ENCODE peak calls at places on chromosomes 3 and 15, in six cellular contexts. B is IMR-90, H is H9, M is neuronal stem cell, R is mesendoderm, G is H1. Z is an unnamed sample.

GRCh38 chr3:14784087-14784596 is 34.6 kb upstream of the FGD5 start:
- DNase-seq in B (no peak), H (peak), M (no peak), R (no peak), G (no peak), Z (no peak)

GRCh38 chr3:173401369-173401768 is 3.8 kb downstream of the NLGN1 start:
- DNase-seq in B (no peak), H (no peak), M (no peak), R (no peak), G (no peak), Z (no peak)

GRCh38 chr3:186342197-186342596 is 19.8 kb downstream of the DGKG start:
- DNase-seq in B (no peak), H (no peak), M (no peak), R (no peak), G (no peak), Z (peak)

GRCh38 chr3:71753716-71754609 is at the start of gene GPR27:
- DNase-seq in B (peak), H (peak), M (no peak), R (peak), G (peak), Z (peak)

GRCh38 chr3:13706451-13706850 is 157.5 kb downstream of the FBLN2 start:
- DNase-seq in B (no peak), H (no peak), M (no peak), R (no peak), G (peak), Z (no peak)

GRCh38 chr15:57263520-57263919 is 112.8 kb upstream of the CGNL1 start:
- DNase-seq in B (no peak), H (no peak), M (no peak), R (no peak), G (no peak), Z (no peak)

GRCh38 chr3:186097663-186098451 is 11.0 kb downstream of the ETV5 start:
- DNase-seq in B (peak), H (peak), M (peak), R (peak), G (peak), Z (peak)

GRCh38 chr3:141412936-141413354 is 44.6 kb downstream of the ZBTB38 start:
- DNase-seq in B (peak), H (no peak), M (no peak), R (no peak), G (no peak), Z (peak)

GRCh38 chr3:107294117-107294516 is 83.1 kb upstream of the CCDC54 start:
- DNase-seq in B (no peak), H (no peak), M (no peak), R (no peak), G (no peak), Z (no peak)

GRCh38 chr3:44326035-44326434 is 12.5 kb upstream of the TCAIM start:
- DNase-seq in B (peak), H (no peak), M (no peak), R (no peak), G (no peak), Z (peak)

GRCh38 chr3:136632625-136633081 is 119.5 kb downstream of the STAG1 start:
- DNase-seq in B (peak), H (no peak), M (no peak), R (no peak), G (no peak), Z (no peak)

GRCh38 chr3:177318559-177318958 is 121.3 kb upstream of the TBL1XR1 start:
- DNase-seq in B (no peak), H (no peak), M (no peak), R (no peak), G (no peak), Z (no peak)

GRCh38 chr3:47867451-47868017 is 64.6 kb downstream of the DHX30 start:
- DNase-seq in B (no peak), H (no peak), M (no peak), R (no peak), G (no peak), Z (no peak)

GRCh38 chr3:64321747-64322146 is 96.5 kb upstream of the PRICKLE2 start:
- DNase-seq in B (peak), H (peak), M (no peak), R (peak), G (no peak), Z (peak)

GRCh38 chr3:18111702-18112311 is 313.3 kb downstream of the SATB1 start:
- DNase-seq in B (peak), H (no peak), M (no peak), R (no peak), G (no peak), Z (no peak)

GRCh38 chr3:183692436-183692835 is 5.2 kb upstream of the YEATS2 start:
- DNase-seq in B (no peak), H (no peak), M (no peak), R (peak), G (no peak), Z (no peak)

GRCh38 chr3:11120091-11120845 is 34.0 kb upstream of the HRH1 start:
- DNase-seq in B (no peak), H (no peak), M (no peak), R (peak), G (no peak), Z (no peak)

GRCh38 chr3:122700193-122700592 is 19.6 kb downstream of the PARP14 start:
- DNase-seq in B (no peak), H (no peak), M (no peak), R (no peak), G (no peak), Z (no peak)

GRCh38 chr15:80489030-80489594 is 84.9 kb downstream of the ARNT2 start:
- DNase-seq in B (peak), H (no peak), M (no peak), R (no peak), G (no peak), Z (peak)

GRCh38 chr3:177875786-177876476 is 660.3 kb upstream of the KCNMB2 start:
- DNase-seq in B (no peak), H (no peak), M (no peak), R (peak), G (no peak), Z (peak)

GRCh38 chr15:98177950-98178848 is 217.7 kb downstream of the ARRDC4 start:
- DNase-seq in B (peak), H (peak), M (peak), R (peak), G (peak), Z (peak)

GRCh38 chr15:25372298-25372697 is 66.5 kb downstream of the UBE3A start:
- DNase-seq in B (peak), H (no peak), M (no peak), R (no peak), G (no peak), Z (peak)

GRCh38 chr15:41465822-41466421 is 27.8 kb upstream of the ITPKA start:
- DNase-seq in B (peak), H (no peak), M (no peak), R (peak), G (no peak), Z (peak)

GRCh38 chr3:46280105-46280797 is 38.0 kb downstream of the CCR3 start:
- DNase-seq in B (peak), H (no peak), M (no peak), R (no peak), G (no peak), Z (peak)

GRCh38 chr3:173411288-173412064 is 13.9 kb downstream of the NLGN1 start:
- DNase-seq in B (peak), H (no peak), M (no peak), R (peak), G (no peak), Z (peak)

GRCh38 chr3:194098036-194098871 is 37.7 kb upstream of the HES1 start:
- DNase-seq in B (no peak), H (no peak), M (no peak), R (no peak), G (no peak), Z (no peak)

GRCh38 chr3:144821583-144821982 is 850.0 kb downstream of the DIPK2A start:
- DNase-seq in B (peak), H (no peak), M (no peak), R (no peak), G (no peak), Z (no peak)

GRCh38 chr15:39631357-39631756 is 50.5 kb downstream of the THBS1 start:
- DNase-seq in B (peak), H (no peak), M (no peak), R (peak), G (no peak), Z (no peak)

GRCh38 chr15:83283813-83284562 is 476 bp downstream of the BNC1 start:
- DNase-seq in B (no peak), H (peak), M (no peak), R (peak), G (peak), Z (peak)

GRCh38 chr3:172646439-172647015 is 64.3 kb downstream of the NCEH1 start:
- DNase-seq in B (peak), H (no peak), M (no peak), R (no peak), G (no peak), Z (no peak)

GRCh38 chr3:23601020-23601822 is 204.5 kb upstream of the UBE2E1 start:
- DNase-seq in B (peak), H (no peak), M (no peak), R (no peak), G (no peak), Z (peak)

GRCh38 chr15:63879211-63879610 is 45.5 kb upstream of the HERC1 start:
- DNase-seq in B (no peak), H (no peak), M (peak), R (peak), G (no peak), Z (no peak)

GRCh38 chr15:98076021-98076816 is 115.7 kb downstream of the ARRDC4 start:
- DNase-seq in B (no peak), H (no peak), M (no peak), R (peak), G (no peak), Z (peak)

GRCh38 chr3:73216310-73216709 is 154.9 kb downstream of the EBLN2 start:
- DNase-seq in B (no peak), H (no peak), M (no peak), R (no peak), G (no peak), Z (no peak)

GRCh38 chr3:139288266-139288821 is 55.5 kb upstream of the MRPS22 start:
- DNase-seq in B (no peak), H (no peak), M (no peak), R (no peak), G (no peak), Z (no peak)

GRCh38 chr15:48297668-48298067 is 33.6 kb upstream of the DUT start:
- DNase-seq in B (no peak), H (no peak), M (no peak), R (peak), G (no peak), Z (no peak)

GRCh38 chr3:189896533-189896932 is 224.2 kb downstream of the P3H2 start:
- DNase-seq in B (no peak), H (no peak), M (no peak), R (no peak), G (no peak), Z (no peak)

GRCh38 chr15:48861813-48862431 is 16.0 kb upstream of the EID1 start:
- DNase-seq in B (peak), H (no peak), M (peak), R (peak), G (no peak), Z (peak)

GRCh38 chr3:141093397-141093796 is 42.2 kb downstream of the SPSB4 start:
- DNase-seq in B (no peak), H (no peak), M (no peak), R (no peak), G (no peak), Z (no peak)

GRCh38 chr3:83093222-83093572 is 1331.8 kb upstream of the GBE1 start:
- DNase-seq in B (no peak), H (no peak), M (no peak), R (no peak), G (no peak), Z (no peak)

GRCh38 chr3:83092521-83093221 is 1331.2 kb upstream of the GBE1 start:
- DNase-seq in B (no peak), H (no peak), M (no peak), R (no peak), G (no peak), Z (no peak)
- H2BK15ac ChIP-seq in B (no peak), H (no peak), M (no peak), R (no peak), G (no peak), Z (no peak)

GRCh38 chr3:174873832-174874231 is 14.7 kb downstream of the NAALADL2 start:
- DNase-seq in B (no peak), H (no peak), M (no peak), R (no peak), G (no peak), Z (no peak)
- H2BK15ac ChIP-seq in B (no peak), H (no peak), M (no peak), R (no peak), G (no peak), Z (no peak)

GRCh38 chr3:4984511-4984864 is 5.3 kb downstream of the BHLHE40 start:
- DNase-seq in B (peak), H (no peak), M (no peak), R (no peak), G (no peak), Z (peak)

GRCh38 chr3:4986611-4987373 is 7.6 kb downstream of the BHLHE40 start:
- DNase-seq in B (peak), H (peak), M (peak), R (peak), G (peak), Z (peak)

GRCh38 chr3:4985330-4986174 is 6.3 kb downstream of the BHLHE40 start:
- DNase-seq in B (peak), H (peak), M (no peak), R (peak), G (no peak), Z (peak)

GRCh38 chr3:4987374-4988296 is 8.4 kb downstream of the BHLHE40 start:
- DNase-seq in B (no peak), H (no peak), M (no peak), R (peak), G (no peak), Z (no peak)

DNA sequence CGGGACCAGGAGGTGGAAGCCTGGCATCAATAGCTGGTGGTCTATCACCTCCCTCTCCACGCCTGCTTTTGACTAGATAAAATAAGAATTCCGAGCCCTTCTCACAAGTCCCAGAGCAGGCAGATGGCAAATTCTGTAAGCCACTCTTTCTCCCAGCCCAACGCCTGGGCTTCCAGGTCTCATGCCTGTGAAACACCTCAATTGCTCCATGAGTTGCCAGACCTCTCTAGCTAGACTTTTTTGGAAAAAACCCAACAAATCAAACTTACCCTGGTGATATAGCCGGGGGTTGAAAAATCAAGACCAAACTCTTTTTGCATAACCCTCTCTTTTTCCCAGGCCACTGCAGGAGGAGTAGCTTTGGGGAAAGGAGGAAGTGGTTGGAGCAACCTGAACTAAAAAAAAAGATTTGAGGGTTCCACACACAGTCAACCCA is 7.0 kb downstream of the BHLHE40 start:
- DNase-seq in B (peak), H (no peak), M (no peak), R (no peak), G (no peak), Z (no peak)
- H2BK15ac ChIP-seq in B (peak), H (no peak), M (no peak), R (no peak), G (no peak), Z (no peak)

DNA sequence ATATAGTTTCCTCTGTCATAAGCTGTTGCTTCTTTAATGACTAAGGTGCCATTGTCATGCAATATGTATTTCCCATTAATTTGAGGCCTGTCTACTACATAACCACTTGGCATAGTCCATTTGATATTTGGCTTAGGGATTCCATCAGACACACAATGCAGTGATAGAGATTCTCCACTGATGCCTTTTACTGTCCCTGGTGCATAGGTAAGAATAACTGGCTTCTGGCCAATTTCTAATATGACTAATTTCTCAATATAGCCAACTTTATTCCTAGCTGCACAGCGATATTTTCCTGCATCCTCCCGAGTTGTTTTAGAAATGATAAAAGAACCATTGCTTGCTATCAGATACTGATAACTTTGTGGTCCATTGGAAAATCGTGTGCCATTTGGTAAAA is 23.8 kb downstream of the IGSF10 start:
- DNase-seq in B (no peak), H (no peak), M (no peak), R (no peak), G (no peak), Z (no peak)
- H2BK15ac ChIP-seq in B (no peak), H (no peak), M (no peak), R (no peak), G (no peak), Z (no peak)

GRCh38 chr3:4335840-4336579 is 32.8 kb downstream of the SETMAR start:
- DNase-seq in B (no peak), H (no peak), M (no peak), R (no peak), G (no peak), Z (no peak)
- H2BK15ac ChIP-seq in B (no peak), H (no peak), M (no peak), R (no peak), G (no peak), Z (no peak)

DNA sequence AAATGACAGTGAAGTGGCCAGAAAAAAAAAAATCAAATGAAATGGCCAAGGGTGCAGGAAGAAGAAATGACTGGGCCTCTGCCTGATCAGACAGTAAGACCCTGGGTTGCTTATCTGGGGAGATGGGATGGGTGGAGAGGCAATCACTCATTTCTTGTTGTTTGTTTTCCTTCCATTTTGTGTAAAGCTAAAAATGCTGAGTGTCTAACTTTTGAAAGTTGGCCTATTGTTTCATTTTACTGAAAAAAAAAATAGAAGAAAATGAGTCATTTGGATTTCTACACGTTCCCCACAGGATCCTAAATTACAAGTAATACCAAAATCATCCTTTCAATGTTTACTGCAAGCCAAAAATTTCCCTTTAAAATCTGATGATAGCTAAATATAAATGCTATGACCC is 30.5 kb downstream of the PTX3 start:
- DNase-seq in B (peak), H (no peak), M (no peak), R (no peak), G (no peak), Z (no peak)
- H2BK15ac ChIP-seq in B (peak), H (no peak), M (no peak), R (no peak), G (no peak), Z (no peak)

DNA sequence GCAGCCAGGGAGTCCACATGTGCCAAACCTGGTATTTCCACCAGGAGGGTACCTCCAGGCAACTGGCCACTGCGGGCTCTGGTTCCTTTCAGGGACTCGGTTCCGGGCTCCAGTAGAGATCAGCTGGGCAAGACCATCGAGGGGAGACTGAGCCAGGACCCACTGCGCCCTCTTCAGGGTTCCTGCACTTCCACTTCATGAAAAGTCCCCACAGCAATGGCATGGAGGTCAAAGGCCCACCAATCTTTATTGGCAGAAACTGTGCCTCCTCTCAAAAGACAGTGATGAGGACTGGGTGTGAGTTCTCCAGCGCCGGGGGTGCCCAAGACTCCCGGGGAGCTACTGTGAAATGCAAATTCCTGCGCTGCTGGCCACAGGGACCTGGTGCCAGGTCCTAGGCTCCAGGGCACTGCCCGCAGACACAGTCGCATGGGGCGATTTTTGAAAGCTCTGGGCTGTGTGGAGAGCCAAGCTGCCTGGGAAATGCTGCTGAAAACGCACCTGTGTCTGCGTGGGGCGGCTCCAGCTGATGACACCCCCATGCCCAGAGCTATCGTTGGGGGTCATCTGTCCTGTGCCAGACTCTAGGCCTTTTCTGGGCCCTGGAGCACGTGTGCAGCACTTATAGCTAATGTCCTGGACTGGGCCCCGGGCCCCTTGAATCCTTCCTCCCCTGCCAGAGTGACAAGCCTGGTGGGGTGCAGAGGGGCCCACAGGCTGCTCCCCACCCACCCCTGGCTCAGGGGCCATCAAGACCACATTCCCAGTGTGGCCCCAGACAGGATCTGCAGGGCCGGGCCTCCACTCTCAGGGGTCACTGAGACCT is 144.0 kb downstream of the NSMCE3 start:
- DNase-seq in B (no peak), H (no peak), M (no peak), R (no peak), G (no peak), Z (no peak)
- H2BK15ac ChIP-seq in B (no peak), H (no peak), M (peak), R (no peak), G (no peak), Z (no peak)

GRCh38 chr15:100878601-100879000 is 1.0 kb upstream of the ALDH1A3 start:
- DNase-seq in B (no peak), H (peak), M (peak), R (peak), G (no peak), Z (no peak)
- H2BK15ac ChIP-seq in B (no peak), H (no peak), M (no peak), R (no peak), G (no peak), Z (no peak)